ENCODE peak calls at places on chromosome 15, in nine cellular contexts. One of them, this sample, is unnamed.

GRCh38 chr15:77409259-77410156 is 10.4 kb downstream of the PEAK1 start:
- DNase-seq in CD8-positive, alpha-beta T cell: no peak
- DNase-seq in sigmoid colon: no peak
- DNase-seq in NB4: peak
- DNase-seq in AG04449: no peak
- DNase-seq in brain microvascular endothelial cell: no peak
- DNase-seq in Peyer's patch: no peak
- DNase-seq in A549: no peak
- DNase-seq in stomach: no peak
- DNase-seq in this sample: no peak

GRCh38 chr15:52163321-52164190 is 27.6 kb downstream of the GNB5 start:
- DNase-seq in CD8-positive, alpha-beta T cell: no peak
- DNase-seq in sigmoid colon: no peak
- DNase-seq in NB4: peak
- DNase-seq in AG04449: no peak
- DNase-seq in brain microvascular endothelial cell: no peak
- DNase-seq in Peyer's patch: no peak
- DNase-seq in A549: no peak
- DNase-seq in stomach: no peak
- DNase-seq in this sample: no peak

GRCh38 chr15:51770902-51771301 is 19.5 kb downstream of the TMOD2 start:
- DNase-seq in CD8-positive, alpha-beta T cell: no peak
- DNase-seq in sigmoid colon: no peak
- DNase-seq in NB4: no peak
- DNase-seq in AG04449: no peak
- DNase-seq in brain microvascular endothelial cell: no peak
- DNase-seq in Peyer's patch: no peak
- DNase-seq in A549: no peak
- DNase-seq in stomach: no peak
- DNase-seq in this sample: no peak

GRCh38 chr15:37733628-37734027 is 200.8 kb upstream of the TMCO5A start:
- DNase-seq in CD8-positive, alpha-beta T cell: no peak
- DNase-seq in sigmoid colon: no peak
- DNase-seq in NB4: no peak
- DNase-seq in AG04449: peak
- DNase-seq in brain microvascular endothelial cell: no peak
- DNase-seq in Peyer's patch: no peak
- DNase-seq in A549: no peak
- DNase-seq in stomach: no peak
- DNase-seq in this sample: peak

GRCh38 chr15:89690276-89691218 is at the start of the genes PEX11A and WDR93:
- DNase-seq in CD8-positive, alpha-beta T cell: peak
- DNase-seq in sigmoid colon: peak
- DNase-seq in NB4: peak
- DNase-seq in AG04449: no peak
- DNase-seq in brain microvascular endothelial cell: peak
- DNase-seq in Peyer's patch: peak
- DNase-seq in A549: peak
- DNase-seq in stomach: peak
- DNase-seq in this sample: peak

GRCh38 chr15:70093070-70093469 is 4.6 kb downstream of the TLE3 start:
- DNase-seq in CD8-positive, alpha-beta T cell: no peak
- DNase-seq in sigmoid colon: no peak
- DNase-seq in NB4: peak
- DNase-seq in AG04449: no peak
- DNase-seq in brain microvascular endothelial cell: no peak
- DNase-seq in Peyer's patch: no peak
- DNase-seq in A549: no peak
- DNase-seq in stomach: no peak
- DNase-seq in this sample: no peak

GRCh38 chr15:21261965-21262850 is 178.1 kb downstream of the POTEB3 start:
- DNase-seq in CD8-positive, alpha-beta T cell: no peak
- DNase-seq in sigmoid colon: peak
- DNase-seq in NB4: no peak
- DNase-seq in AG04449: no peak
- DNase-seq in brain microvascular endothelial cell: no peak
- DNase-seq in Peyer's patch: peak
- DNase-seq in A549: no peak
- DNase-seq in stomach: no peak
- DNase-seq in this sample: peak

GRCh38 chr15:41284425-41285177 is 47.8 kb downstream of the OIP5 start:
- DNase-seq in CD8-positive, alpha-beta T cell: no peak
- DNase-seq in sigmoid colon: no peak
- DNase-seq in NB4: peak
- DNase-seq in AG04449: no peak
- DNase-seq in brain microvascular endothelial cell: no peak
- DNase-seq in Peyer's patch: no peak
- DNase-seq in A549: peak
- DNase-seq in stomach: no peak
- DNase-seq in this sample: no peak

GRCh38 chr15:75640483-75641175 is 605 bp upstream of the IMP3 start:
- DNase-seq in CD8-positive, alpha-beta T cell: peak
- DNase-seq in sigmoid colon: no peak
- DNase-seq in NB4: peak
- DNase-seq in AG04449: no peak
- DNase-seq in brain microvascular endothelial cell: peak
- DNase-seq in Peyer's patch: no peak
- DNase-seq in A549: peak
- DNase-seq in stomach: no peak
- DNase-seq in this sample: peak

GRCh38 chr15:63246691-63247464 is 30.5 kb upstream of the APH1B start:
- DNase-seq in CD8-positive, alpha-beta T cell: no peak
- DNase-seq in sigmoid colon: peak
- DNase-seq in NB4: peak
- DNase-seq in AG04449: peak
- DNase-seq in brain microvascular endothelial cell: peak
- DNase-seq in Peyer's patch: no peak
- DNase-seq in A549: no peak
- DNase-seq in stomach: no peak
- DNase-seq in this sample: peak

GRCh38 chr15:58423858-58424608 is 7.8 kb upstream of the LIPC start:
- DNase-seq in CD8-positive, alpha-beta T cell: no peak
- DNase-seq in sigmoid colon: no peak
- DNase-seq in NB4: no peak
- DNase-seq in AG04449: no peak
- DNase-seq in brain microvascular endothelial cell: no peak
- DNase-seq in Peyer's patch: no peak
- DNase-seq in A549: no peak
- DNase-seq in stomach: no peak
- DNase-seq in this sample: peak

GRCh38 chr15:73586006-73586654 is 47.1 kb downstream of the NPTN start:
- DNase-seq in CD8-positive, alpha-beta T cell: no peak
- DNase-seq in sigmoid colon: no peak
- DNase-seq in NB4: no peak
- DNase-seq in AG04449: no peak
- DNase-seq in brain microvascular endothelial cell: no peak
- DNase-seq in Peyer's patch: no peak
- DNase-seq in A549: no peak
- DNase-seq in stomach: no peak
- DNase-seq in this sample: no peak

GRCh38 chr15:55420171-55420871 is 12.0 kb downstream of the PIERCE2 start:
- DNase-seq in CD8-positive, alpha-beta T cell: no peak
- DNase-seq in sigmoid colon: no peak
- DNase-seq in NB4: no peak
- DNase-seq in AG04449: no peak
- DNase-seq in brain microvascular endothelial cell: no peak
- DNase-seq in Peyer's patch: no peak
- DNase-seq in A549: no peak
- DNase-seq in stomach: no peak
- DNase-seq in this sample: no peak

GRCh38 chr15:60047701-60048100 is 43.6 kb downstream of the FOXB1 start:
- DNase-seq in CD8-positive, alpha-beta T cell: no peak
- DNase-seq in sigmoid colon: no peak
- DNase-seq in NB4: no peak
- DNase-seq in AG04449: no peak
- DNase-seq in brain microvascular endothelial cell: no peak
- DNase-seq in Peyer's patch: no peak
- DNase-seq in A549: no peak
- DNase-seq in stomach: no peak
- DNase-seq in this sample: no peak

GRCh38 chr15:45544266-45545023 is 21.9 kb upstream of the SLC30A4 start:
- DNase-seq in CD8-positive, alpha-beta T cell: no peak
- DNase-seq in sigmoid colon: no peak
- DNase-seq in NB4: no peak
- DNase-seq in AG04449: no peak
- DNase-seq in brain microvascular endothelial cell: no peak
- DNase-seq in Peyer's patch: no peak
- DNase-seq in A549: no peak
- DNase-seq in stomach: no peak
- DNase-seq in this sample: no peak

GRCh38 chr15:81295466-81296145 is 28.3 kb downstream of the STARD5 start:
- DNase-seq in CD8-positive, alpha-beta T cell: no peak
- DNase-seq in sigmoid colon: no peak
- DNase-seq in NB4: peak
- DNase-seq in AG04449: no peak
- DNase-seq in brain microvascular endothelial cell: no peak
- DNase-seq in Peyer's patch: no peak
- DNase-seq in A549: no peak
- DNase-seq in stomach: no peak
- DNase-seq in this sample: no peak

GRCh38 chr15:81265256-81265943 is 58.5 kb downstream of the STARD5 start:
- DNase-seq in CD8-positive, alpha-beta T cell: no peak
- DNase-seq in sigmoid colon: no peak
- DNase-seq in NB4: no peak
- DNase-seq in AG04449: no peak
- DNase-seq in brain microvascular endothelial cell: no peak
- DNase-seq in Peyer's patch: no peak
- DNase-seq in A549: no peak
- DNase-seq in stomach: no peak
- DNase-seq in this sample: no peak

GRCh38 chr15:42490743-42491539 is at the start of gene ZNF106:
- DNase-seq in CD8-positive, alpha-beta T cell: peak
- DNase-seq in sigmoid colon: peak
- DNase-seq in NB4: peak
- DNase-seq in AG04449: peak
- DNase-seq in brain microvascular endothelial cell: peak
- DNase-seq in Peyer's patch: peak
- DNase-seq in A549: peak
- DNase-seq in stomach: peak
- DNase-seq in this sample: peak

GRCh38 chr15:77966540-77967290 is 110.8 kb downstream of the TBC1D2B start:
- DNase-seq in CD8-positive, alpha-beta T cell: peak
- DNase-seq in sigmoid colon: peak
- DNase-seq in NB4: peak
- DNase-seq in AG04449: no peak
- DNase-seq in brain microvascular endothelial cell: peak
- DNase-seq in Peyer's patch: peak
- DNase-seq in A549: peak
- DNase-seq in stomach: no peak
- DNase-seq in this sample: peak

GRCh38 chr15:23444269-23444668 is 2.8 kb downstream of the GOLGA6L2 start:
- DNase-seq in CD8-positive, alpha-beta T cell: no peak
- DNase-seq in sigmoid colon: no peak
- DNase-seq in NB4: no peak
- DNase-seq in AG04449: no peak
- DNase-seq in brain microvascular endothelial cell: no peak
- DNase-seq in Peyer's patch: no peak
- DNase-seq in A549: no peak
- DNase-seq in stomach: no peak
- DNase-seq in this sample: no peak
- H3K4me3 ChIP-seq in CD8-positive, alpha-beta T cell: no peak
- H3K4me3 ChIP-seq in sigmoid colon: no peak
- H3K4me3 ChIP-seq in NB4: no peak
- H3K4me3 ChIP-seq in AG04449: no peak
- H3K4me3 ChIP-seq in brain microvascular endothelial cell: no peak
- H3K4me3 ChIP-seq in Peyer's patch: no peak
- H3K4me3 ChIP-seq in A549: no peak
- H3K4me3 ChIP-seq in stomach: no peak
- H3K4me3 ChIP-seq in this sample: no peak

GRCh38 chr15:32042269-32042996 is 12.1 kb downstream of the CHRNA7 start:
- DNase-seq in CD8-positive, alpha-beta T cell: no peak
- DNase-seq in sigmoid colon: no peak
- DNase-seq in NB4: no peak
- DNase-seq in AG04449: no peak
- DNase-seq in brain microvascular endothelial cell: no peak
- DNase-seq in Peyer's patch: no peak
- DNase-seq in A549: peak
- DNase-seq in stomach: no peak
- DNase-seq in this sample: no peak
- TF ChIP-seq CTCF in CD8-positive, alpha-beta T cell: no peak
- TF ChIP-seq CTCF in sigmoid colon: no peak
- TF ChIP-seq CTCF in NB4: no peak
- TF ChIP-seq CTCF in AG04449: no peak
- TF ChIP-seq CTCF in brain microvascular endothelial cell: peak
- TF ChIP-seq CTCF in Peyer's patch: no peak
- TF ChIP-seq CTCF in A549: no peak
- TF ChIP-seq CTCF in stomach: peak
- TF ChIP-seq CTCF in this sample: no peak

DNA sequence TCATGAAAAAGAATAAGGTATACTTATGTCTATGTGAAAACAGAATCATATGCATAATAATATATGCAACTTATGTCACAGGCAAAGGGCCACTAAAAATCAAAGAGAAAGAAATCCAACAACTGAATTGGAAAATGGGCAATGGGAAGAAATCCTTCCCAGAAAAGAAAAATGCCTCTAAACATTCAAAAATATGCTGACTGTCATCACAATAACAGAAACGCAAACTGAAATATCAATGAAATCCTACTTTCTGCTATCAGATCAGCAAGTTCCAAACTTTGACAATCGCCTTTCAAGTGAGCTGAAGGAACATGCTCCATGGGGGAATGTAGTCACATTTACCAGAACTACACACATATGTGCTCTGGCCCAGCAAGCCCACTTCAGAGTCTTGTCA is 99.4 kb upstream of the KLF13 start:
- DNase-seq in CD8-positive, alpha-beta T cell: no peak
- DNase-seq in sigmoid colon: no peak
- DNase-seq in NB4: no peak
- DNase-seq in AG04449: no peak
- DNase-seq in brain microvascular endothelial cell: no peak
- DNase-seq in Peyer's patch: no peak
- DNase-seq in A549: no peak
- DNase-seq in stomach: no peak
- DNase-seq in this sample: no peak
- H3K4me3 ChIP-seq in CD8-positive, alpha-beta T cell: no peak
- H3K4me3 ChIP-seq in sigmoid colon: no peak
- H3K4me3 ChIP-seq in NB4: no peak
- H3K4me3 ChIP-seq in AG04449: no peak
- H3K4me3 ChIP-seq in brain microvascular endothelial cell: no peak
- H3K4me3 ChIP-seq in Peyer's patch: no peak
- H3K4me3 ChIP-seq in A549: no peak
- H3K4me3 ChIP-seq in stomach: no peak
- H3K4me3 ChIP-seq in this sample: no peak

DNA sequence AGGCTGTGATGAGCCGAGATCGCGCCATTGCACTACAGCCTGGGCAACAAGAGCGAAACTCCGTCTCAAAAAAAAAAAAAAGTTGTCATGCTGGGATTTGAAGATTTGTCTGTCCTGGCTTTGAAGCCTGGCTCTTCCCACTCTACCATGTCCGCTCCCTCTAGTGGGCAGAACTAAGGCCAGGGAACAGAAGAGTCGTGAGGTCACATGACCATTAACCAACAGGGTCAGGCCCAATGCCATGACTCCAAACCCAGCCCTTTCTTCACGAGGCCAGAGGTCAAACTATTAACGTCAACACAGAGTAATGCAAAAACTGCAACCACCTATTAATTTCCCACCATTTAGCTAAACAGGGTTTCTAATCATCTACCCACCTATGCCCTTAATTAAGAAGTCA is 212.1 kb downstream of the ADAMTS17 start:
- DNase-seq in CD8-positive, alpha-beta T cell: no peak
- DNase-seq in sigmoid colon: no peak
- DNase-seq in NB4: no peak
- DNase-seq in AG04449: no peak
- DNase-seq in brain microvascular endothelial cell: no peak
- DNase-seq in Peyer's patch: no peak
- DNase-seq in A549: no peak
- DNase-seq in stomach: no peak
- DNase-seq in this sample: no peak
- TF ChIP-seq CTCF in CD8-positive, alpha-beta T cell: no peak
- TF ChIP-seq CTCF in sigmoid colon: no peak
- TF ChIP-seq CTCF in NB4: no peak
- TF ChIP-seq CTCF in AG04449: no peak
- TF ChIP-seq CTCF in brain microvascular endothelial cell: no peak
- TF ChIP-seq CTCF in Peyer's patch: no peak
- TF ChIP-seq CTCF in A549: no peak
- TF ChIP-seq CTCF in stomach: no peak
- TF ChIP-seq CTCF in this sample: peak